ENCODE peak calls at places on chromosome X, in nine cellular contexts. T is A549, M is stomach, G is transverse colon, V is tibial nerve, R is upper lobe of left lung, C is GM12878, Q is K562, X is ovary. L is an unnamed sample.

GRCh38 chrX:1435241-1435900 is 17.3 kb downstream of the ASMTL start:
- DNase-seq in V (no peak), R (no peak), C (no peak), T (no peak), M (no peak), X (no peak), Q (no peak), G (no peak), L (no peak)

GRCh38 chrX:24761306-24761705 is 67.6 kb downstream of the POLA1 start:
- DNase-seq in G (no peak), V (no peak), C (no peak), X (no peak), T (no peak), M (no peak), Q (no peak), R (no peak), L (no peak)

GRCh38 chrX:24294619-24295018 is 19.2 kb downstream of the SUPT20HL2 start:
- DNase-seq in T (peak), R (no peak), Q (no peak), V (no peak), C (no peak), G (peak), M (no peak), X (peak), L (no peak)

GRCh38 chrX:154809939-154810665 is 4.8 kb upstream of the MPP1 start:
- DNase-seq in C (no peak), X (no peak), V (no peak), Q (no peak), R (no peak), T (no peak), M (no peak), G (no peak), L (no peak)

GRCh38 chrX:140507223-140507981 is 2.5 kb upstream of the SOX3 start:
- DNase-seq in X (no peak), V (no peak), T (no peak), G (no peak), C (no peak), M (no peak), R (no peak), Q (no peak), L (no peak)

GRCh38 chrX:39301041-39301440 is 499.8 kb downstream of the MID1IP1 start:
- DNase-seq in T (no peak), G (no peak), M (no peak), V (no peak), Q (no peak), R (no peak), X (no peak), C (no peak), L (no peak)

GRCh38 chrX:79270401-79270800 is 96.7 kb downstream of the ITM2A start:
- DNase-seq in G (peak), V (no peak), T (peak), R (no peak), X (no peak), C (peak), Q (no peak), M (peak), L (no peak)

GRCh38 chrX:134868766-134869495 is 121.9 kb upstream of the SMIM10 start:
- DNase-seq in T (peak), Q (no peak), R (no peak), C (no peak), G (no peak), M (no peak), V (no peak), X (no peak), L (no peak)

GRCh38 chrX:130669233-130669632 is 233.8 kb downstream of the ENOX2 start:
- DNase-seq in T (no peak), V (no peak), R (no peak), G (no peak), Q (no peak), C (no peak), X (no peak), M (no peak), L (no peak)

GRCh38 chrX:44651347-44651746 is 108.7 kb upstream of the FUNDC1 start:
- DNase-seq in X (no peak), R (no peak), C (no peak), V (no peak), T (no peak), G (no peak), Q (no peak), M (no peak), L (no peak)

GRCh38 chrX:16786791-16787735 is 797 bp downstream of the TXLNG start:
- DNase-seq in M (no peak), X (peak), V (no peak), G (peak), T (no peak), R (peak), C (no peak), Q (peak), L (no peak)

GRCh38 chrX:39377171-39377570 is 575.9 kb downstream of the MID1IP1 start:
- DNase-seq in V (no peak), Q (no peak), T (no peak), R (no peak), C (no peak), G (no peak), X (no peak), M (no peak), L (no peak)

DNA sequence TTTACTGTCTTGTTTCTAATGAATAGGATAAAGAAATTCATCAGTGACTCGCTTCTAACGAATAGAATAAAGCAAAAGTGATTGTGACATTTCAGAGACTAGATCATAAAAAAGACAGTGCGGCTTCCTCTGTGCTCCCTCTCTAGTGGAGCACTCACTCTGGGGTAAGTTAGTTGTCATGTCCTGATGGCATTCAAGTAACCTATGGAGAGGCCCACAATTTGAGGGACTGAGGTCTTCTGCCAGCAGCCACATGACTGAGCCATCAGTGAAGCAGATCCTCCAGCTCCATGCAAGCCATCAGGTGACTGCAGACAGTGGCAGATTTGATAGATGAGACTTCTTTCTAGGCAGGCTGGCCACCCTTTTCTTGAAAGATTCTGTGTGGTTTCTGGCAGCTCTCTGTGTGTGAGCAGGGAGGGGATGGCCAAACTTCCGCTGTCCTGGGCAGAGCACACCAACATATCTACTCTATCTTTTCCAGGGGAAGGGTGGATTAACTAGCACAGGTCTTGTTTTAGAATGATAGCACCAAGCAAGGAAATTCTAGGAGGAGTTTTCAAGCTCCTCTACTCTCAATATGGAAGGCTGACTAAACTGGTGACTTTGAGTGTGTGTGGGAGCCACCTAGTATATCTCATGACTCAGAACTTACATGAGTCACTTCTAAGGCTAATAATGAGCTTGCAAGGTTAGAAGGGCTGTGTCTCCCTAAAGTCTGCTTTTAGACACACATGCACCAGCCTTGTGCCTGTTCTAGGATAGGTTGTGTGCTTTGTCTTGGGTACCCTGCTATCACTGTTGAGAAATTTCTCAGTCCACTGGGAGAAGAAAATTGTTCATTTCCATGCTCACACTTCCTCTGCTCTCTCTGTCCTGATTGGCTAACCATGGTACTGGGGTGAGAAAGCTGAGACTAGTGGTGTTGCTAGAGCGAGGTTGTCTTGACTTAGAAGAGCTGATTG is 72.7 kb downstream of the YIPF6 start:
- DNase-seq in T (peak), G (no peak), Q (peak), C (peak), M (no peak), X (no peak), V (no peak), R (no peak), L (no peak)
- H3K27ac ChIP-seq in T (peak), G (no peak), Q (peak), C (no peak), M (no peak), X (no peak), V (no peak), R (no peak), L (no peak)

GRCh38 chrX:136488706-136489105 is 959 bp downstream of the BRS3 start:
- DNase-seq in M (no peak), X (no peak), R (no peak), C (no peak), T (no peak), V (no peak), Q (no peak), G (no peak), L (no peak)
- TF ChIP-seq CTCF in M (no peak), X (no peak), R (no peak), C (no peak), T (peak), V (no peak), Q (no peak), G (no peak), L (no peak)

DNA sequence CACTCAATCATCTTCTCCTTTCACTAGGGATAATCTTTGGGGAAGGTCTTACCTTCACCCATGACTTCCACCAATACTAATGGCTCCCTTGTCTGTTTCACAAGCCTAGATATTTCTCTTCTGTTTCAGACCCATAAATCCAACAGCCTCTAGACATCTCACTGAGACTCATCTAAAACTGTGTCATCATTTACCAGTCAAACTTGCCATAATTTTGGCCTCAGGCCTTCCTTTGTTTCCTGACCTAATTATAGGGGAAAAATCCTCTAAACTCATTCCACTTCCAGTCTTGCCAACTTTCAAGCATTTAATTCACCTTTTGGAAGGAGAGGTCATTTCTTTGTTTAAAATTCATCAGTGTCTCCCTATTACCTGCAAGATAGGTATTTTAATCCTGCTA is 181.0 kb upstream of the CNKSR2 start:
- DNase-seq in M (no peak), Q (no peak), T (no peak), R (no peak), G (no peak), X (no peak), C (no peak), V (no peak), L (no peak)
- TF ChIP-seq EP300 in M (no peak), Q (no peak), T (no peak), R (no peak), G (no peak), X (no peak), C (no peak), V (no peak), L (no peak)

DNA sequence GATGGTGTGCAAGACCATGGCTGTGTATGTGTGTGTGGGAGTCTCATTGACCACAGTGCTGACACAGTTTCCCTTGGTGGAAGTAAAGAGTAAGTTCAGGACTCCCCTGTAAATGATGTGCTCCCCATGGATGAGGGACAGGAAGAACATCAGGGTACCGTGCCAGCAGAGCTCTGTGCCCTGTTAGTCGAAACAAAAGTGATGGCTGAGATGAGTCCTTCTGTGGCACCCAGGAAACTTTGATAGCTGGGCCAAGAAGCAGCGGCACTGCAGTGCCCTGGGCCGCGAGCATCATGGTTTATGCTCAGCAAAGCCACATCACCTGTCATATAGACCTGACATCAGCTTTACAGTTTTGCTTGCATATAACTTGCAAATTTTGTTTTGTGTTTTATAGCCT is 61.4 kb upstream of the CLDN34 start:
- DNase-seq in M (no peak), X (no peak), V (no peak), C (no peak), T (no peak), Q (no peak), G (no peak), R (no peak), L (no peak)
- H3K27ac ChIP-seq in M (no peak), X (no peak), V (no peak), C (no peak), T (no peak), Q (no peak), G (no peak), R (no peak), L (no peak)

GRCh38 chrX:15672886-15673285 is 8.3 kb upstream of the CLTRN start:
- DNase-seq in R (no peak), T (no peak), G (no peak), C (no peak), V (no peak), M (no peak), Q (no peak), X (no peak), L (no peak)
- TF ChIP-seq CTCF in R (no peak), T (no peak), G (no peak), C (no peak), V (no peak), M (no peak), Q (no peak), X (no peak), L (no peak)

DNA sequence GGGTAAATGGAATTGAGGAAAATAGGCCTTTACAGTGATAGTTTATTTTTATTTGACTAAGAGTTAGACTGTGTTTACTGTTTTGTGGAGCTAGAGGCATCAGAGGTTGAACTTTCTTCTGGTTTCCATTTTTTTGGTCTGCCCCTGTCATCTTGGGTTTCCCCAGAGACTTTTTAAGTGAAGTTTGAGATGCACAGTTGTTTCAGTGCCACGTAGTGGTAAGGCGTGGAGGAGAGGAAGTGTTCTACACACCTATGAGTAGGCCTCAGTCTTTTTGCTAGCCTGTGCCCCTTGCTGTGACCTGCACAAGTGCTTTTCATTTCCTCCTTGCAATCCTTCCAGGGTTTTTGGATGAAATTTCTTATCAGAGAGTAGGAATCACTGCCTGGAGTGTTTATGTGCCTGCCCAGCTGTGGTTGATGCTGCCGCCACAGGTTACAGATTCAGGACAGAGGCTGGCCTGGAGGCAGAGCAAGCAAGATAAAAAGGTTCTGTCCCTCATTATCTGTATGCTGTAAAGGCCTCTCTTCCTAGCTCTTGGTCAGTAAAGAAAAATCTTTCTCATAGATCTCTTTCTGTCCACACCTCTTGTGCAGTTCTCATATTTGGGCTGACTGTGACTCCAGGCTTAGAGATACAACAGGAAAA is 12.5 kb upstream of the HSFX4 start:
- DNase-seq in G (no peak), C (peak), V (no peak), M (no peak), Q (no peak), X (no peak), T (no peak), R (no peak), L (no peak)
- TF ChIP-seq EP300 in G (no peak), C (no peak), V (no peak), M (no peak), Q (no peak), X (no peak), T (no peak), R (no peak), L (no peak)

GRCh38 chrX:21802054-21802660 is 37.3 kb upstream of the MBTPS2 start:
- DNase-seq in T (no peak), V (no peak), M (no peak), Q (no peak), G (no peak), R (no peak), X (no peak), C (no peak), L (no peak)

GRCh38 chrX:21799767-21800166 is 39.6 kb upstream of the MBTPS2 start:
- DNase-seq in T (no peak), Q (no peak), R (no peak), G (no peak), C (no peak), V (no peak), X (no peak), M (no peak), L (no peak)

GRCh38 chrX:21802844-21803243 is 36.6 kb upstream of the MBTPS2 start:
- DNase-seq in V (no peak), T (no peak), C (no peak), G (no peak), M (no peak), X (no peak), R (no peak), Q (no peak), L (no peak)

GRCh38 chrX:21798677-21799219 is 40.7 kb upstream of the MBTPS2 start:
- DNase-seq in R (no peak), M (peak), Q (no peak), C (no peak), V (no peak), T (peak), G (no peak), X (no peak), L (no peak)

DNA sequence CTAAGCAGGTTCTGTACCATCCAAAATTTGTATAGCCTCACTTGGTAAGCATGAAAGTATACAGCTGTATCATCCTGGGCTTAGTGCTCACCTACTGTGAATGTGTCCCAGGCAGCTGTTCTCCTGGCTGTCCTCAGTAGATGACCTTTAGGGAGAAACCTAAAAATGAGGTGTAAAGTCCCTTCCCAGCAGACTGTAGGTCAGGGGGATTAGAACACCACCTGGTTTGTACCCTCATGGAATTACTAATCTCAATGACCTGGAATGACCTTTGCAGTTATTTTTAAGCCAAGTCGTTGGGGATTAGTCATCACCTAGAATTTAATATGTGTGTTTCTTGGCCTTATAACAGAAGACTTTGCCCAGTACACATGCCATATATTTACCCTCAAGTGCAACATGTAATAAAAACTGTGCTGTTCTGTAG is 39.1 kb upstream of the MBTPS2 start:
- DNase-seq in R (no peak), Q (no peak), M (no peak), X (no peak), C (no peak), V (no peak), T (peak), G (no peak), L (no peak)
- H3K27ac ChIP-seq in R (no peak), Q (no peak), M (no peak), X (no peak), C (no peak), V (no peak), T (no peak), G (peak), L (no peak)